ENCODE peak calls at places on chromosomes 13 and 19, in seven cellular contexts. X is AG09309, D is T-helper 17 cell, V is Right ventricle myocardium superior, B is Peyer's patch, Y is mammary epithelial cell, I is ovary. M is an unnamed sample.

GRCh38 chr19:30151081-30151480 is 209.0 kb downstream of the URI1 start:
- DNase-seq in I (no peak), V (no peak), B (no peak), Y (no peak), X (no peak), D (no peak), M (no peak)

GRCh38 chr13:40490086-40490723 is 176.2 kb downstream of the FOXO1 start:
- DNase-seq in Y (no peak), V (no peak), I (no peak), D (no peak), X (no peak), B (peak; percentile 47), M (no peak)

GRCh38 chr19:4866595-4867424 is 657 bp downstream of the PLIN3 start:
- DNase-seq in I (peak; percentile 79), V (peak; percentile 80), B (peak; percentile 78), D (peak; percentile 55), Y (peak; percentile 38), X (no peak), M (peak; percentile 68)

GRCh38 chr13:49859568-49859967 is 67.1 kb upstream of the KPNA3 start:
- DNase-seq in V (no peak), D (no peak), X (peak; percentile 70), B (no peak), I (no peak), Y (peak; percentile 65), M (peak; percentile 39)

GRCh38 chr13:100798739-100799361 is 124.3 kb upstream of the TMTC4 start:
- DNase-seq in X (no peak), D (no peak), V (no peak), B (no peak), Y (peak; percentile 21), I (no peak), M (no peak)

GRCh38 chr19:11138659-11139526 is 16.7 kb downstream of the SPC24 start:
- DNase-seq in X (peak; percentile 45), I (peak; percentile 83), D (no peak), B (peak; percentile 31), Y (peak; percentile 57), V (peak; percentile 89), M (no peak)

GRCh38 chr13:99980201-99981114 is 1.1 kb upstream of the ZIC2 start:
- DNase-seq in Y (peak; percentile 76), X (no peak), B (no peak), V (peak; percentile 66), D (peak; percentile 47), I (peak; percentile 70), M (peak; percentile 84)

GRCh38 chr13:28719656-28720055 is 886 bp upstream of the SLC46A3 start:
- DNase-seq in I (no peak), D (no peak), Y (peak; percentile 55), V (no peak), X (peak; percentile 64), B (no peak), M (no peak)

GRCh38 chr19:47471733-47472457 is at the start of gene SLC8A2:
- DNase-seq in I (peak; percentile 69), X (peak; percentile 21), V (peak; percentile 73), Y (peak; percentile 40), D (peak; percentile 53), B (no peak), M (no peak)

GRCh38 chr13:21673592-21674270 is 2.9 kb downstream of the FGF9 start:
- DNase-seq in I (no peak), Y (peak; percentile 47), D (peak; percentile 18), B (no peak), V (peak; percentile 58), X (no peak), M (peak; percentile 67)

GRCh38 chr13:69035771-69036170 is 1071.9 kb upstream of the ATXN8OS start:
- DNase-seq in Y (no peak), D (no peak), V (no peak), I (no peak), X (no peak), B (no peak), M (no peak)

GRCh38 chr19:13865578-13866462 is 11.1 kb upstream of the NANOS3 start:
- DNase-seq in D (no peak), V (no peak), Y (no peak), X (no peak), B (no peak), I (peak; percentile 57), M (no peak)

GRCh38 chr13:107867701-107868661 is 347.4 kb downstream of the LIG4 start:
- DNase-seq in I (no peak), V (no peak), D (no peak), X (no peak), Y (peak; percentile 41), B (no peak), M (no peak)

GRCh38 chr13:59633290-59633689 is 530.4 kb downstream of the DIAPH3 start:
- DNase-seq in Y (no peak), X (no peak), D (no peak), V (no peak), B (no peak), I (no peak), M (peak; percentile 42)

GRCh38 chr13:109439813-109440212 is 346.6 kb downstream of the IRS2 start:
- DNase-seq in X (no peak), B (no peak), V (no peak), I (no peak), D (no peak), Y (no peak), M (no peak)